ENCODE peak calls at places on chromosome 22, in seven cellular contexts. G is OCI-LY7, V is Peyer's patch, F is right atrium auricular region, Y is transverse colon, X is keratinocyte, O is left ventricle myocardium inferior. L is an unnamed sample.

GRCh38 chr22:31102441-31103081 is 4.8 kb downstream of the SELENOM start:
- DNase-seq in O (peak; percentile 72), G (no peak), V (peak; percentile 41), Y (peak; percentile 79), F (peak; percentile 94), X (no peak), L (no peak)

GRCh38 chr22:45972091-45972867 is 4.7 kb downstream of the WNT7B start:
- DNase-seq in O (no peak), Y (no peak), F (no peak), V (no peak), G (no peak), X (no peak), L (no peak)

GRCh38 chr22:32909561-32910348 is 108.2 kb downstream of the TIMP3 start:
- DNase-seq in F (no peak), G (no peak), Y (no peak), V (no peak), X (no peak), O (no peak), L (no peak)

GRCh38 chr22:32776800-32777199 is 24.7 kb upstream of the TIMP3 start:
- DNase-seq in X (no peak), F (no peak), G (no peak), O (no peak), Y (no peak), V (no peak), L (no peak)

GRCh38 chr22:31193092-31193491 is 19.0 kb upstream of the LIMK2 start:
- DNase-seq in O (no peak), F (no peak), G (no peak), X (no peak), V (no peak), Y (no peak), L (no peak)

GRCh38 chr22:47835726-47836125 is 1073.3 kb downstream of the TBC1D22A start:
- DNase-seq in Y (no peak), V (no peak), F (no peak), O (no peak), X (peak; percentile 78), G (no peak), L (no peak)

GRCh38 chr22:20999350-21000214 is 2.3 kb downstream of the THAP7 start:
- DNase-seq in G (no peak), F (no peak), O (no peak), V (no peak), X (no peak), Y (no peak), L (no peak)

GRCh38 chr22:35631597-35631996 is 14.5 kb upstream of the MB start:
- DNase-seq in F (no peak), Y (peak; percentile 73), X (no peak), V (peak; percentile 38), G (peak; percentile 79), O (no peak), L (peak; percentile 63)

GRCh38 chr22:30923168-30923900 is 45.2 kb downstream of the MORC2 start:
- DNase-seq in F (no peak), O (no peak), X (no peak), V (no peak), G (no peak), Y (no peak), L (no peak)

GRCh38 chr22:44587004-44587793 is 89.2 kb upstream of the RTL6 start:
- DNase-seq in O (peak; percentile 12), G (no peak), V (no peak), X (no peak), F (no peak), Y (no peak), L (peak; percentile 14)

GRCh38 chr22:31284241-31284745 is 8.0 kb downstream of the PIK3IP1 start:
- DNase-seq in F (no peak), O (no peak), Y (no peak), V (no peak), X (no peak), G (no peak), L (no peak)

GRCh38 chr22:46453006-46453828 is 84.2 kb downstream of the CELSR1 start:
- DNase-seq in F (no peak), Y (no peak), O (no peak), X (peak; percentile 60), V (no peak), G (no peak), L (no peak)

GRCh38 chr22:42949159-42949558 is 65.8 kb downstream of the PACSIN2 start:
- DNase-seq in Y (no peak), X (no peak), O (no peak), V (no peak), F (no peak), G (no peak), L (no peak)
- H3K4me1 ChIP-seq in Y (peaks cover 29% of the 10 kb centered on the region), X (peaks cover 17% of the 10 kb centered on the region), O (peaks cover 92% of the 10 kb centered on the region), V (peaks cover 8% of the 10 kb centered on the region), F (no peaks in the 10 kb centered on the region), G (no peaks in the 10 kb centered on the region), L (peaks cover 6% of the 10 kb centered on the region)

GRCh38 chr22:23064381-23065068 is 5.8 kb upstream of the GNAZ start:
- DNase-seq in O (no peak), G (no peak), V (no peak), X (no peak), F (no peak), Y (no peak), L (no peak)

GRCh38 chr22:23066200-23067022 is 3.9 kb upstream of the GNAZ start:
- DNase-seq in V (peak; percentile 6), X (no peak), O (no peak), Y (peak; percentile 2), G (peak; percentile 51), F (peak; percentile 46), L (peak; percentile 3)

GRCh38 chr22:23065069-23065451 is 5.3 kb upstream of the GNAZ start:
- DNase-seq in O (no peak), Y (no peak), X (no peak), F (no peak), V (peak; percentile 5), G (no peak), L (no peak)

GRCh38 chr22:23067023-23067650 is 3.2 kb upstream of the GNAZ start:
- DNase-seq in X (no peak), O (no peak), V (no peak), G (no peak), Y (peak; percentile 3), F (no peak), L (peak; percentile 4)

DNA sequence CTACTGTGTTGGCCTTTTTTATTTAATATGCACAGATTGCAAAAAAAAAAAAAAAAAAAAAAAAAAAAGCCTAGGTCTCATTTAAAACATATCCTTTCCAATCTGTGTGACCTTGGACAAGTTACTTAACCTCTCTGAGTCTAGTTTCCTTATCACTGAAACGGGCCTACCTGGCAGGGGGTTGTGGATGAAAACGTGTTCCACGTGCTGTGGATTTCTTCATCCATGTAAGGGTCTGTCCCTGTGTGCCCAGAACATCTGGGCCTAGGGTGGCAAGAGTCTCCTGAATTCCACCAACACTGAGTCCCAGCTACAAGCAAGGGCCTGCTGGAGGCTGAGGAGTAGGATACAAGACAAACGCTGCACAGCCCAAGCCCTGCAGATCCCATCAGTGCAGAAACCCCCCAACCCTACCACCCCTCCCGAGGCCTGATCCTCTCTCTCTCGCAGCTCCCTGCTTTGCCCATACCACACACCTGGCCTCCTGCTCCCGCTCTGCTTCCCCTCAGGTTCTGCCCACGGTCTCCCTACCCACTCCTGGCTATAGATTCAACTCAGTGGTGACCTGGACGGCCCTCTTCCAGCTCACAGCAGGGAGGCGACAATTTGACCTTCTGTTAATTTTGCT is 4.7 kb upstream of the GNAZ start:
- DNase-seq in V (peak; percentile 8), G (no peak), Y (no peak), O (no peak), F (peak; percentile 50), X (no peak), L (no peak)
- H3K4me1 ChIP-seq in V (no peaks in the 10 kb centered on the region), G (peaks cover 66% of the 10 kb centered on the region), Y (peaks cover 8% of the 10 kb centered on the region), O (peaks cover 30% of the 10 kb centered on the region), F (no peaks in the 10 kb centered on the region), X (peaks cover 3% of the 10 kb centered on the region), L (no peaks in the 10 kb centered on the region)

DNA sequence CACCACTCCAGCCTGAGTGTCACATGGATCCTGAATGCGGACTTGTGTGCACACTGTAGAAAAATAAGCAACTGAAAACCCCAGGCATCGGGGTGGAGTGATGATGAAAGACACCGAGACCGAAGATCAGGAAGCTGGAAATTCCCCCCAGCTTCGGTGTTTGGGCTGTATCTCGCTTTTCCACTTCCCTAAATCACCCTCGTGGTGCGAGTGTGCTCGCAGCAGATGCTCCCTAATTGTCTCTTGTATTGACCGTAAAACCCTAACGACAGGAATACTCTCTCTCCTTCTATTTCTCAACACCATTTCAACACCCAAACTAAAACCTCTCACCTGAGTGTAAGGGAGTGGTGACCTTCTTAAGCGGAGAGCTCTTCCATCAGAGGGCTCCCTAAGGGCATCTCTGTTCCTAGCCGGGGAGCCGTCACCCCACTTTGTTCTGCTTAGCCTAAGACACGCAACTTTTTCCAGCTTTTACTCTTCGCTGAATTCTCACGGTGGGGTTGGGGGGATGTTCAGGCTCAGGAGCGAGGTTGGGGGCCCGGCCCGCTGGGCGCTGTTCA is 637 bp upstream of the GRK3 start:
- DNase-seq in F (no peak), V (peak; percentile 58), G (peak; percentile 45), O (no peak), X (no peak), Y (peak; percentile 28), L (peak; percentile 37)
- H3K4me1 ChIP-seq in F (no peaks in the 10 kb centered on the region), V (no peaks in the 10 kb centered on the region), G (peaks cover 53% of the 10 kb centered on the region), O (peaks cover 37% of the 10 kb centered on the region), X (peaks cover 21% of the 10 kb centered on the region), Y (peaks cover 19% of the 10 kb centered on the region), L (peaks cover 3% of the 10 kb centered on the region)

DNA sequence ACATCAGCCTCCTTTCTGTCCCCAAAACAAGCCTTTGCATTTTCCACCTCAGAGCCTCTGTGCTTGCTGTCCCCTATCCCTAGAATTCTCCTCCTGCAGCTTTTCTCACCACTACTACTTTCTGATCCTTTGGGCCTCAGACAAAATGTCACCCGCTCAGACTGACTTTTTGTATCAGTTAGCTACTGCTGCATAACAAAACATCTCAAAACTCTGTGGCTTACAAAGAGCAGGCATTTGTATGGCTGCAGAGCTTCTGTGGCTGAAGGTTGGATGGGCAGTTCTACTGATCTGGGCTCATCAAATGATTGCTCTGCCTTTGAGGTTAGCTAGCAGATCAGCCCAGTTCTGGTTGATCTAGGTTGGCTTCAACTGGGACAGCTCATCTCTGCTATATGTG is 248.7 kb downstream of the MN1 start:
- DNase-seq in F (no peak), Y (no peak), G (no peak), X (no peak), V (no peak), O (no peak), L (no peak)
- H3K4me1 ChIP-seq in F (no peaks in the 10 kb centered on the region), Y (no peaks in the 10 kb centered on the region), G (no peaks in the 10 kb centered on the region), X (peaks cover 4% of the 10 kb centered on the region), V (no peaks in the 10 kb centered on the region), O (no peaks in the 10 kb centered on the region), L (no peaks in the 10 kb centered on the region)

GRCh38 chr22:25110596-25110845 is 89.1 kb upstream of the CRYBB3 start:
- DNase-seq in X (no peak), G (no peak), Y (no peak), V (no peak), O (no peak), F (no peak), L (no peak)
- H3K4me1 ChIP-seq in X (peaks cover 48% of the 10 kb centered on the region), G (no peaks in the 10 kb centered on the region), Y (peaks cover 42% of the 10 kb centered on the region), V (peaks cover 7% of the 10 kb centered on the region), O (peaks cover 51% of the 10 kb centered on the region), F (no peaks in the 10 kb centered on the region), L (peaks cover 4% of the 10 kb centered on the region)

L was measured in BE2C.